ENCODE peak calls at places on chromosomes 4 and X, in nine cellular contexts. I is A549, B is lower leg skin, A is ovary, O is tibial nerve, R is testis, H is NB4, G is heart left ventricle, E is uterus. L is an unnamed sample.
A peak's percentile ranks its signal among the peaks of the same experiment; 100 is the strongest.

GRCh38 chr4:23023121-23023520 is 330.4 kb downstream of the GBA3 start:
- DNase-seq in G (no peak), R (no peak), H (no peak), I (no peak), B (no peak), O (no peak), E (no peak), A (no peak), L (no peak)

GRCh38 chrX:151973851-151974335 is 583 bp downstream of the GABRE start:
- DNase-seq in A (no peak), I (no peak), H (no peak), G (peak; percentile 58), O (no peak), E (peak; percentile 34), R (peak; percentile 18), B (peak; percentile 26), L (peak; percentile 23)

GRCh38 chr4:111797455-111798163 is 347.6 kb upstream of the FAM241A start:
- DNase-seq in G (no peak), E (no peak), O (no peak), A (no peak), I (no peak), B (no peak), R (no peak), H (no peak), L (no peak)

GRCh38 chrX:41085883-41086626 is 810 bp downstream of the USP9X start:
- DNase-seq in H (peak; percentile 61), O (peak; percentile 35), A (peak; percentile 55), I (peak; percentile 37), B (peak; percentile 34), G (peak; percentile 47), E (peak; percentile 69), R (peak; percentile 56), L (no peak)

GRCh38 chr4:165874072-165874798 is 1.2 kb downstream of the TLL1 start:
- DNase-seq in G (no peak), E (no peak), A (no peak), H (no peak), O (no peak), I (peak; percentile 5), B (peak; percentile 19), R (peak; percentile 21), L (no peak)

GRCh38 chrX:2351321-2351720 is 149.5 kb downstream of the DHRSX start:
- DNase-seq in B (no peak), I (peak; percentile 48), O (no peak), E (peak; percentile 26), H (no peak), A (no peak), G (no peak), R (no peak), L (peak; percentile 50)

GRCh38 chr4:39850727-39851126 is 127.0 kb downstream of the PDS5A start:
- DNase-seq in H (no peak), E (no peak), G (no peak), A (no peak), R (no peak), O (no peak), I (no peak), B (no peak), L (no peak)

GRCh38 chr4:78242071-78242470 is 184.9 kb downstream of the FRAS1 start:
- DNase-seq in A (no peak), B (no peak), H (no peak), I (no peak), R (no peak), E (no peak), G (no peak), O (no peak), L (no peak)

GRCh38 chr4:184345573-184345922 is 127.9 kb upstream of the ENPP6 start:
- DNase-seq in A (no peak), I (no peak), G (peak; percentile 87), B (peak; percentile 44), H (peak; percentile 61), R (peak; percentile 23), O (peak; percentile 21), E (no peak), L (no peak)

GRCh38 chr4:184349283-184350039 is 124.9 kb downstream of the IRF2 start:
- DNase-seq in A (peak; percentile 54), G (peak; percentile 32), H (no peak), O (no peak), B (no peak), I (no peak), R (peak; percentile 30), E (no peak), L (no peak)

GRCh38 chr4:184344899-184345572 is 127.4 kb upstream of the ENPP6 start:
- DNase-seq in H (no peak), G (peak; percentile 37), I (no peak), R (no peak), B (no peak), E (no peak), O (no peak), A (no peak), L (no peak)

GRCh38 chr4:184348311-184349233 is 125.8 kb downstream of the IRF2 start:
- DNase-seq in B (no peak), G (peak; percentile 57), E (no peak), R (peak; percentile 51), A (peak; percentile 82), O (no peak), H (peak; percentile 58), I (no peak), L (no peak)

GRCh38 chr4:184347251-184348239 is 126.8 kb downstream of the IRF2 start:
- DNase-seq in B (peak; percentile 63), R (peak; percentile 35), H (peak; percentile 96), A (peak; percentile 42), O (peak; percentile 49), G (peak; percentile 73), E (no peak), I (no peak), L (no peak)
- TF ChIP-seq POLR2A in B (no peak), R (no peak), H (peak; percentile 55), A (no peak), O (no peak), G (no peak), E (peak; percentile 38), I (no peak), L (no peak)

GRCh38 chrX:12979630-12980015 is 4.7 kb downstream of the TMSB4X start:
- DNase-seq in B (no peak), O (no peak), E (no peak), H (no peak), I (no peak), A (no peak), R (no peak), G (no peak), L (no peak)

GRCh38 chrX:12975999-12976558 is 1.2 kb downstream of the TMSB4X start:
- DNase-seq in E (peak; percentile 48), G (peak; percentile 43), H (peak; percentile 84), I (peak; percentile 55), O (peak; percentile 22), B (no peak), R (peak; percentile 33), A (peak; percentile 47), L (no peak)

GRCh38 chrX:12979011-12979629 is 4.2 kb downstream of the TMSB4X start:
- DNase-seq in G (no peak), B (no peak), I (no peak), H (no peak), E (no peak), O (no peak), R (no peak), A (no peak), L (no peak)

GRCh38 chrX:12977761-12978204 is 2.9 kb downstream of the TMSB4X start:
- DNase-seq in A (no peak), E (no peak), B (no peak), I (no peak), O (no peak), R (no peak), H (no peak), G (no peak), L (no peak)

DNA sequence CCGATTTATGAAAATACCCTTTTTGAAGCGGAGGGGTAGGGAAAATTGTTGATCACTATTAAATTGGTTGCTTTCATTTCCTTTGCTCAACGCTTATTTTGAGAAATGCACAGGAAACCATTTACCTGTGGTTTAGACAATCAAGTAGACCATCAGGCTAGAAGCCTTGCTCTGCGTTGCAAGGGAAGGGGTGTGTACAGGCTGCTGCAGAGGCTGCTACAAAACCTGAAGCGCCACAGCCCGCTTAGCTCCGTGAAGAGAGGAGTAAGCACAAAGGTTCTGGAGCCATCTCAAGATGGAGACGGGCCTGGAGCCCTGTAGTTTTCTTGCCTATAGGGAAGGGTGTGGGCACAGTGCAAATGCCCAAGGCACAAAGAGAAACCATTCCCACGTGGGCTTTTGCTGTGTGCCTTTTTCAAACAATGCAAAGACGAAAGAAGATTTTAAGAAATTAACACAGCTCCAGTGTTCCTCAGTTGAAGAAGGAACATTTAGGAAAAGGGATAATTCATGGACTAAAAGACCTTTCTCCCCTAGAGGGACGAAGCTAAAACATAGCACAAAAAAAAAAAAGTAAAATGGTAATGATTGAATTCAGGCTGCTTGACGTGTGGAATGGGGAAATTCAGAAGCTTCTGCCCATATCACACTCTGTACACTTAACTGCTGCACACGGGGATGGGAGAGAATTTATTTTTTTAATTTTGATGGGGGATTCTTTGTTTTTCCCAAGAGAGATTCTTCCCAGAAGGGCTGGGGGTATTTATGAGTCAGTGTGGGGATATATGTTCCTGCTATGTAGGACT is 3.5 kb downstream of the TMSB4X start:
- DNase-seq in B (no peak), O (peak; percentile 24), R (peak; percentile 37), E (peak; percentile 61), A (peak; percentile 36), G (peak; percentile 51), I (no peak), H (peak; percentile 89), L (no peak)
- TF ChIP-seq POLR2A in B (no peak), O (no peak), R (no peak), E (no peak), A (no peak), G (no peak), I (peak; percentile 37), H (peak; percentile 60), L (peak; percentile 60)

GRCh38 chrX:119790977-119791436 is 423 bp downstream of the RPL39 start:
- DNase-seq in I (no peak), G (no peak), A (no peak), B (peak; percentile 22), R (peak; percentile 37), E (no peak), O (peak; percentile 13), H (peak; percentile 53), L (no peak)

DNA sequence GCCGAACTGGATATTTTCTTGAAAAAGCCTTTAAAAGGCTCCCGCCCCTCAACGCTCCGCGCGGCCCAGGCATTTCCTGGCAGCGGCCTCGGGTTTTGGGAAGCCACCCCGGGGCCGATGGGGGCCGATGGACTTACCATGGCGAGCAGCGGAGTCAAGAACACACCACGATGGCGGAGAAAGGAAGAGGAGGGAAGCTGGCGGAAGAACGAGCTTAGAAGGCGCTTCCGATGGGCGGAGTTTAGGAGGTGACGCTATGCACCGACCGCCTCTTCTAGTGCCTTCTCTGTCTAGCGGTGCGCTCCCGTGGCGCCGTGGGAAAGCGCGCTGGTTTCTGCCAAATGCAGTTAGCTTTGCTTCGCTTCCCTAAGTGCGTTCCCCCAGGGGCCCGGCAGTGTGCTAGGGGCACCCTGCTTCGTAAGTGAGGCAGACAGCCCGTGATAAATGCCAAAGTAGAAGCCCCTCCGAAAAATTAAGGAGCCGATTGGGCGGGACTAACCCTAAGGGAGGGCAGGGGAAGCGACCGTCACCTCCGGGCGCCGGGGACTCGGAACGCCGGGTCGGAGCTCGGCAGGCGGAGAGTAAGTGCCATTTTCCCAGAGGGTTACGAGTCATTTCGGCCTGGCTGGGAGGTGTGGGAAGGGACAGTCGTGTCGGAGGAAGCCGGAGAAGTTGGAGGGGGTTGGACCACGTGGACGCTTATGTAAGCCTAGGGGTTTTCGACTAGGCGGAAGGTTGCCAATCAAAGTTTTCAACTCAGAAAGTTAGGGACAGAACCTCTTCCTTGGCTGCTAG is at the start of gene RPL39:
- DNase-seq in E (peak; percentile 83), A (peak; percentile 81), H (peak; percentile 94), O (peak; percentile 68), B (peak; percentile 83), G (peak; percentile 87), R (peak; percentile 89), I (peak; percentile 57), L (peak; percentile 50)
- TF ChIP-seq POLR2A in E (peak; percentile 59), A (peak; percentile 47), H (peak; percentile 92), O (peak; percentile 47), B (no peak), G (no peak), R (peak; percentile 49), I (peak; percentile 88), L (peak; percentile 84)

DNA sequence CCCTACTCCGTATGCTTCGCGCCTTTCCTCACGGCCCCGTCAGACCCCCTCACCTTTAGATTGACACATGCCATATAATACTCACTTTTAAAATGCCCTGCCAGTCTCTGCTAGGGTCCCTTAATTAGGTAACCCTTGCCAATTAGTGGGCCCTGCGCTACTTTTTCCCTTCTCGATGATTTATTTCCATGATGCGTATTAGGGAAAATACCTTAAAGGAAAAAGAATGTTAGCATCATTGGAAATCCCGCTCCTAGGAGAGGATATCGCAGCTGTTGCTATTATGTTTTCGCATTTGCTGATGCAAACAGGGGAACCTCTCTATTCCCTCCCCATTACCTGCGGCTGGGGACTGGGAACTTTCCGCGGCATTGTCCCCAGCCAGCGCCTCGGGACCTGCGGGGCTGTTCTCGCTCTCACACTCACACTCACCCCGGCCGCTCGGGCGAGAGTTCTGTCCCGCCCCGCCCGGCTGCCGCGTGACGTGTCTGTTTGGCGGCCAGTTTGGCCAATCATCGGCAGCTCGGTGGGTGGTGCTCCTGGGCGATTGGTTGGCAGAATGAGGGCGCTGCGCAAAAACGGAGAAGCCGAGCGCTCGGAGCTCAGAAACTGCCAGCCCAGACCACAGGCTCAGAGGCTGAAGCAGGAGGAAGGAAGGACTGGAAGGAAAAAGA is at the start of gene PCDH10:
- DNase-seq in E (peak; percentile 87), G (peak; percentile 83), H (no peak), A (peak; percentile 70), R (peak; percentile 93), O (peak; percentile 79), B (peak; percentile 73), I (peak; percentile 70), L (no peak)
- TF ChIP-seq POLR2A in E (peak; percentile 60), G (no peak), H (no peak), A (peak; percentile 31), R (no peak), O (peak; percentile 63), B (no peak), I (peak; percentile 15), L (peak; percentile 83)